ENCODE peak calls at places on chromosomes 5 and 9, in four cellular contexts. One of them, this sample, is unnamed.
A peak's percentile ranks its signal among the peaks of the same experiment; 100 is the strongest.

GRCh38 chr5:90473321-90474234 is 993 bp downstream of the MBLAC2 start:
- DNase-seq in mesendoderm: peak; percentile 64
- DNase-seq in IMR-90: peak; percentile 18
- DNase-seq in H9: peak; percentile 59
- DNase-seq in this sample: no peak

GRCh38 chr9:71748280-71748743 is 20.0 kb downstream of the CEMIP2 start:
- DNase-seq in mesendoderm: no peak
- DNase-seq in IMR-90: peak; percentile 85
- DNase-seq in H9: no peak
- DNase-seq in this sample: no peak

GRCh38 chr9:88018101-88018500 is 43.8 kb upstream of the CDK20 start:
- DNase-seq in mesendoderm: no peak
- DNase-seq in IMR-90: no peak
- DNase-seq in H9: no peak
- DNase-seq in this sample: no peak

GRCh38 chr5:94777163-94777885 is 158.9 kb downstream of the SLF1 start:
- DNase-seq in mesendoderm: no peak
- DNase-seq in IMR-90: no peak
- DNase-seq in H9: no peak
- DNase-seq in this sample: no peak

GRCh38 chr9:117145081-117145480 is 269.8 kb downstream of the ASTN2 start:
- DNase-seq in mesendoderm: no peak
- DNase-seq in IMR-90: no peak
- DNase-seq in H9: no peak
- DNase-seq in this sample: no peak

GRCh38 chr9:123407537-123407828 is 51.5 kb downstream of the CRB2 start:
- DNase-seq in mesendoderm: no peak
- DNase-seq in IMR-90: no peak
- DNase-seq in H9: no peak
- DNase-seq in this sample: no peak

GRCh38 chr5:1481999-1482381 is 36.8 kb upstream of the SLC6A3 start:
- DNase-seq in mesendoderm: no peak
- DNase-seq in IMR-90: no peak
- DNase-seq in H9: no peak
- DNase-seq in this sample: no peak

GRCh38 chr5:66967102-66967501 is 229.5 kb downstream of the CD180 start:
- DNase-seq in mesendoderm: no peak
- DNase-seq in IMR-90: peak; percentile 86
- DNase-seq in H9: no peak
- DNase-seq in this sample: no peak

GRCh38 chr9:12680757-12681156 is 12.4 kb upstream of the TYRP1 start:
- DNase-seq in mesendoderm: peak; percentile 13
- DNase-seq in IMR-90: no peak
- DNase-seq in H9: no peak
- DNase-seq in this sample: no peak

GRCh38 chr5:35319231-35320002 is 89.1 kb upstream of the PRLR start:
- DNase-seq in mesendoderm: no peak
- DNase-seq in IMR-90: peak; percentile 2
- DNase-seq in H9: no peak
- DNase-seq in this sample: no peak

GRCh38 chr5:176700239-176700847 is 53.1 kb downstream of the TSPAN17 start:
- DNase-seq in mesendoderm: peak; percentile 75
- DNase-seq in IMR-90: no peak
- DNase-seq in H9: no peak
- DNase-seq in this sample: peak; percentile 47

GRCh38 chr9:17776735-17777134 is 197.9 kb downstream of the SH3GL2 start:
- DNase-seq in mesendoderm: no peak
- DNase-seq in IMR-90: no peak
- DNase-seq in H9: no peak
- DNase-seq in this sample: no peak

GRCh38 chr9:2066312-2067273 is 51.4 kb downstream of the SMARCA2 start:
- DNase-seq in mesendoderm: peak; percentile 87
- DNase-seq in IMR-90: peak; percentile 26
- DNase-seq in H9: no peak
- DNase-seq in this sample: no peak

GRCh38 chr9:19174127-19174921 is 47.0 kb upstream of the PLIN2 start:
- DNase-seq in mesendoderm: peak; percentile 61
- DNase-seq in IMR-90: peak; percentile 93
- DNase-seq in H9: peak; percentile 38
- DNase-seq in this sample: no peak

GRCh38 chr9:127539982-127540663 is 72.0 kb upstream of the STXBP1 start:
- DNase-seq in mesendoderm: no peak
- DNase-seq in IMR-90: no peak
- DNase-seq in H9: no peak
- DNase-seq in this sample: no peak

GRCh38 chr5:61916621-61917620 is 389.1 kb upstream of the KIF2A start:
- DNase-seq in mesendoderm: peak; percentile 42
- DNase-seq in IMR-90: peak; percentile 1
- DNase-seq in H9: no peak
- DNase-seq in this sample: no peak

GRCh38 chr5:79811081-79811480 is 121.4 kb downstream of the CMYA5 start:
- DNase-seq in mesendoderm: no peak
- DNase-seq in IMR-90: no peak
- DNase-seq in H9: no peak
- DNase-seq in this sample: no peak

GRCh38 chr9:136507221-136507991 is 24.6 kb upstream of the SEC16A start:
- DNase-seq in mesendoderm: no peak
- DNase-seq in IMR-90: no peak
- DNase-seq in H9: no peak
- DNase-seq in this sample: no peak

GRCh38 chr9:69093471-69094103 is 58.0 kb downstream of the FXN start:
- DNase-seq in mesendoderm: no peak
- DNase-seq in IMR-90: no peak
- DNase-seq in H9: no peak
- DNase-seq in this sample: no peak

GRCh38 chr5:169581580-169582227 is 1.9 kb upstream of the SPDL1 start:
- DNase-seq in mesendoderm: peak; percentile 69
- DNase-seq in IMR-90: peak; percentile 61
- DNase-seq in H9: peak; percentile 50
- DNase-seq in this sample: peak; percentile 73

GRCh38 chr9:120336753-120337090 is 243.2 kb downstream of the CDK5RAP2 start:
- DNase-seq in mesendoderm: no peak
- DNase-seq in IMR-90: no peak
- DNase-seq in H9: no peak
- DNase-seq in this sample: no peak
- H2BK5ac ChIP-seq in mesendoderm: no peak overlapping the region
- H2BK5ac ChIP-seq in IMR-90: no peak overlapping the region
- H2BK5ac ChIP-seq in H9: no peak overlapping the region
- H2BK5ac ChIP-seq in this sample: no peak overlapping the region

DNA sequence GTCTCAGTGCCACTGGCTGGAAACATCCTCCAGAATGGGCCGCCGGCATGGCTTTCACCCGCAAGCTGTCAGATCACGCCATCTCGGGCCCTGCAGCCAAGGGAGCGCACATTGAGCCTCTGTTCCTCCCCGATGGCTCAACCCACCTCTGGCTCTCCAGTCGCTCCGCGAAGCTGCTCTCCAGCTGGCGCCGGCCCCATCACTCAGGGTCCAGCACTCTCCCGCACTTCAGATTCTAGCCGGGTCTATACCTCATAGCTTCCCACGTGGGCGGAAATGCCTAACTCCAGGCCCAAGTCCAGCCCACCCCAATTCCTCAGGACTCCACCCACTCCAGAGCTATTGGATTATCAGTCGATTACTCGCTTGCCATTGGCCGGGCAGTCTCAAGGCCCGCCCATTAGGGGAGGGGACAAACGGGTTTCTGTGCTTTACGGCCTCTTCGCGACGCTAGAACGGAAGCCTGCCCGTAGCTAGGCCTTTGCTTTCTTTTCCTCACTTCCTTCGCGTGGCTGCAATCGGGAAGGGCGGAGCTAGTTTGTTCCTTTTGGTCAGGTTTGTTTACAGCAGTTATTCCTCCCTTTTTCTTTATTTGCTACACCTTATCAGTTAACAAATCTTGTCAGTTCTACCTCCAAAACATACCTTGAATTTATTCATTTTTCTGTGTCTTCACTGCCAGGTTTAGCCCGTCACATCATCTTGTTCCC is at the start of gene NOL6:
- DNase-seq in mesendoderm: peak; percentile 100
- DNase-seq in IMR-90: peak; percentile 99
- DNase-seq in H9: peak; percentile 98
- DNase-seq in this sample: peak; percentile 97
- H2BK5ac ChIP-seq in mesendoderm: no peak within 1 kb of the TSS
- H2BK5ac ChIP-seq in IMR-90: peak within 1 kb of the TSS; percentile 91
- H2BK5ac ChIP-seq in H9: no peak within 1 kb of the TSS
- H2BK5ac ChIP-seq in this sample: no peak within 1 kb of the TSS

GRCh38 chr5:37665889-37666288 is 174.0 kb downstream of the GDNF start:
- DNase-seq in mesendoderm: no peak
- DNase-seq in IMR-90: no peak
- DNase-seq in H9: no peak
- DNase-seq in this sample: no peak

GRCh38 chr5:37665272-37665671 is 174.6 kb downstream of the GDNF start:
- DNase-seq in mesendoderm: no peak
- DNase-seq in IMR-90: peak; percentile 70
- DNase-seq in H9: no peak
- DNase-seq in this sample: no peak

GRCh38 chr5:37667846-37668245 is 172.0 kb downstream of the GDNF start:
- DNase-seq in mesendoderm: no peak
- DNase-seq in IMR-90: no peak
- DNase-seq in H9: no peak
- DNase-seq in this sample: no peak

GRCh38 chr5:37667430-37667829 is 172.4 kb downstream of the GDNF start:
- DNase-seq in mesendoderm: no peak
- DNase-seq in IMR-90: no peak
- DNase-seq in H9: no peak
- DNase-seq in this sample: no peak

GRCh38 chr5:37668524-37669047 is 171.3 kb downstream of the GDNF start:
- DNase-seq in mesendoderm: peak; percentile 93
- DNase-seq in IMR-90: peak; percentile 100
- DNase-seq in H9: no peak
- DNase-seq in this sample: no peak
- H2BK5ac ChIP-seq in mesendoderm: no peak overlapping the region
- H2BK5ac ChIP-seq in IMR-90: peak overlapping the region; percentile 97
- H2BK5ac ChIP-seq in H9: no peak overlapping the region
- H2BK5ac ChIP-seq in this sample: no peak overlapping the region

DNA sequence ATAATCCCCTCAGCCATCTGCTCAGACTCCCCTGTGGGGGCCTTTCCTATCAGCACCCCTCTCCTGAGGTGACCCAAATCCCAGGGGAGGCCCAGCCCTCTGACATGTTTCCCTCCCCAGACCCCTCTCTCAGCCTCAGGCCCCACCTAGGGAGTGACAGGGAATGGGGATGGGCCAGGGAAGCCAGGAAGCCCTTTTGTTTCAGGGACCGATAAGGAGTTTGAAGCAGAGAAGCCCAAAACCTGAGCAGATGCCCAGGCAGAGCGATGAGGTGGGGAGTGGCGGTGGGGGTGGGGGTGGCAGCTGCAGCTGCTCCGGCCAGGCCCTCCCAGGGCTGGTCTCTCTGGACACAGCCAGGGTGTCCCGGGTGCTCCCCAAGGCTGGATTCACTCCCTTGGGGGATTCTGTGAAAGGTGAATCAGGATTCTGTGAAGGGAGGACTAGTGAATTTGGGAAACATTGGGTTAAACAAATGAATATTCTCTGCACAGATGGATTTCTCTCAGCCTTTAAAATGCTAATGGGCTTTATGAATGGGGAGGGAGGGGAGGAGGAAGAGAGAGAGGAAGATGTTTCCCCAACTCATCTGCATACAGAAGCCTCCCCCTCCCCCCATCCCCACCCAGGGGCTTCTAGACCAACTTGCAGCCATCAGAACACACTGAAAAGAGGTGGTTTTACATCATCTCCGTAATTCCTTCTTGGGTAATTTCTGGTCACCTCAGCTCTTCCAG is 17.4 kb downstream of the AKNA start:
- DNase-seq in mesendoderm: peak; percentile 55
- DNase-seq in IMR-90: no peak
- DNase-seq in H9: peak; percentile 74
- DNase-seq in this sample: no peak
- H2BK5ac ChIP-seq in mesendoderm: peak overlapping the region; percentile 93
- H2BK5ac ChIP-seq in IMR-90: no peak overlapping the region
- H2BK5ac ChIP-seq in H9: no peak overlapping the region
- H2BK5ac ChIP-seq in this sample: peak overlapping the region; percentile 99

DNA sequence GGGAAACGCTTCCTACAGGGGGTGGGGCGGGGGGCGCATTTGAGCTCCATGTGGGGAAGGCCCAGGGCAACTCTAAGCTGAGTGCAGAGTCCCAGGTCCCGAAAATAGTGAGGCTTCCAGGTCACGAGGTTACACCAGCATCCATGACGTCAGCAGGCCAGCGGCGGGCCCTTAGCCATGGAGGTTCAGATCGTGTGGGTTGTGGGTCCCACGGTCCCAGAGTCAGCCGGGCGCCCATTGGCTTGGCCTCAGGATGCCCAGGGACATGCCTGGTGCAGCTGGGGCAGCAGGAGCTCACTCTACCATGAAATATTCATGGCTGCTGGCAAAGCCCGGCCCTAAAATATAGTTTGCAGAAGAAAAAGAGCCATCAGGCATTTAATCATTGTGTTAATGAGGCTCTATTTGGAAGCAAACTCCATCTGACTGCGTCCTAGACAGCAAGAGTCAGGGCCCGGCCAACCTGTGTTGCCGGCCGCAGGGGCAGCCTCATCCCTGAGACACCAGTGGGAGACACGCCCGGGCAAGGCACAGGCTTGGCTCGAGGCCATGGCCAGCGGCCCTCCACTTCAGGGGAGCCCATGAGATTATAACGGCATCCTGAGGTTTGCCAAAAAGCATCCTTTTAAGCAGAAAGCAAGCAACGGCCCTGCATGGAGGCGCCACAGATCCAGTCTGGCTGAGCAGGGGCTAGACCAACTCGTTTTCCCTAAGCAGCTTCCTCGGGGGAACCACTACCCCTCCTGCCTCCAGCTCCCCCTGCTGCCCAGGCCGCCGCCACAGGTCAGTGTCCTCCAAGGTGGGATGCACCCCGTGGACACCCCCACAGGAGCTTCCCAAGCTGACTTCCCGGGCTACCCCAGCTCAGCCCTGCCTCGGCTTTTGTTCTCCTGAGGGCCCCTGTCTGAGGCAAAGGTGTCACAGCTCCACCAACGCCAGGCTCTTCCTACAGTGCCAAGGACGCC is 108.9 kb upstream of the PPP1R26 start:
- DNase-seq in mesendoderm: no peak
- DNase-seq in IMR-90: no peak
- DNase-seq in H9: peak; percentile 44
- DNase-seq in this sample: no peak
- H2BK5ac ChIP-seq in mesendoderm: no peak overlapping the region
- H2BK5ac ChIP-seq in IMR-90: no peak overlapping the region
- H2BK5ac ChIP-seq in H9: no peak overlapping the region
- H2BK5ac ChIP-seq in this sample: peak overlapping the region; percentile 52

This sample was measured in H1.